ENCODE peak calls at places on chromosomes 13 and 19, in five cellular contexts. Y is mesenchymal stem cell, K is H9, G is trophoblast cell, O is H1. J is an unnamed sample.

GRCh38 chr13:36998624-36999041 is 507 bp downstream of the ALG5 start:
- DNase-seq in Y (peak), O (peak), G (peak), K (peak), J (no peak)

GRCh38 chr13:45331981-45332830 is 8.8 kb downstream of the TPT1 start:
- DNase-seq in G (peak), Y (peak), K (no peak), O (no peak), J (no peak)

GRCh38 chr19:4130635-4131438 is 6.9 kb upstream of the MAP2K2 start:
- DNase-seq in K (no peak), O (no peak), G (peak), Y (peak), J (no peak)

GRCh38 chr19:5369962-5370367 is 29.4 kb upstream of the PTPRS start:
- DNase-seq in O (peak), K (peak), G (peak), Y (peak), J (peak)

GRCh38 chr13:31773538-31773937 is 34.2 kb downstream of the RXFP2 start:
- DNase-seq in O (no peak), K (no peak), Y (no peak), G (no peak), J (no peak)

GRCh38 chr13:50122465-50122864 is 107.2 kb downstream of the KCNRG start:
- DNase-seq in K (no peak), Y (no peak), O (no peak), G (no peak), J (no peak)

GRCh38 chr13:110298566-110299321 is 8.2 kb downstream of the COL4A1 start:
- DNase-seq in O (peak), Y (peak), K (peak), G (no peak), J (no peak)

GRCh38 chr19:38304866-38305429 is 897 bp downstream of the C19orf33 start:
- DNase-seq in K (peak), O (peak), Y (no peak), G (peak), J (peak)

GRCh38 chr19:38917921-38918491 is 6.0 kb upstream of the CCER2 start:
- DNase-seq in Y (peak), K (no peak), G (peak), O (no peak), J (no peak)

GRCh38 chr13:112161441-112162301 is 94.7 kb downstream of the SOX1 start:
- DNase-seq in Y (no peak), K (peak), O (peak), G (no peak), J (peak)

GRCh38 chr19:2038284-2039081 is 12.6 kb downstream of the MKNK2 start:
- DNase-seq in O (peak), Y (no peak), G (peak), K (peak), J (no peak)

GRCh38 chr13:51636349-51636890 is 52.2 kb downstream of the WDFY2 start:
- DNase-seq in G (no peak), K (no peak), Y (no peak), O (no peak), J (no peak)

GRCh38 chr13:31786011-31786410 is 46.7 kb downstream of the RXFP2 start:
- DNase-seq in K (no peak), O (no peak), G (no peak), Y (no peak), J (no peak)

GRCh38 chr19:4586691-4587090 is 27.2 kb upstream of the SEMA6B start:
- DNase-seq in O (no peak), K (no peak), G (no peak), Y (no peak), J (no peak)

GRCh38 chr13:106468207-106468606 is 67.3 kb downstream of the EFNB2 start:
- DNase-seq in G (no peak), O (no peak), Y (no peak), K (no peak), J (no peak)

GRCh38 chr13:19959141-19959830 is 759 bp downstream of the ZMYM2 start:
- DNase-seq in O (peak), K (peak), Y (peak), G (peak), J (peak)

GRCh38 chr19:39996218-39996810 is 546 bp upstream of the ZNF546 start:
- DNase-seq in O (no peak), Y (peak), G (peak), K (no peak), J (no peak)

GRCh38 chr19:51029718-51030117 is 3.3 kb upstream of the KLK11 start:
- DNase-seq in K (no peak), G (no peak), Y (no peak), O (no peak), J (no peak)

GRCh38 chr19:41175825-41176734 is 16.9 kb upstream of the CYP2S1 start:
- DNase-seq in O (peak), K (peak), Y (peak), G (peak), J (no peak)

GRCh38 chr19:55305491-55305890 is 19.6 kb downstream of the TMEM150B start:
- DNase-seq in G (peak), O (peak), K (peak), Y (peak), J (no peak)

GRCh38 chr13:80744147-80744914 is 403.4 kb upstream of the SPRY2 start:
- DNase-seq in G (no peak), O (no peak), K (no peak), Y (no peak), J (no peak)

GRCh38 chr13:100235311-100235901 is 146.5 kb downstream of the PCCA start:
- DNase-seq in G (peak), O (no peak), K (no peak), Y (peak), J (peak)

GRCh38 chr13:111184685-111185401 is 69.7 kb downstream of the ARHGEF7 start:
- DNase-seq in G (no peak), K (no peak), Y (no peak), O (no peak), J (no peak)

GRCh38 chr19:42282036-42282762 is 13.1 kb downstream of the CIC start:
- DNase-seq in K (no peak), Y (peak), G (no peak), O (peak), J (no peak)

GRCh38 chr19:45607071-45608029 is 5.3 kb upstream of the GPR4 start:
- DNase-seq in O (peak), G (peak), Y (peak), K (peak), J (peak)

GRCh38 chr13:33519561-33520479 is 234.3 kb upstream of the STARD13 start:
- DNase-seq in Y (peak), K (no peak), G (no peak), O (no peak), J (no peak)

GRCh38 chr19:29741776-29742175 is 26.7 kb upstream of the C19orf12 start:
- DNase-seq in G (peak), Y (no peak), K (no peak), O (no peak), J (no peak)

GRCh38 chr19:48867119-48867921 is 1.1 kb downstream of the PLEKHA4 start:
- DNase-seq in G (no peak), K (no peak), Y (no peak), O (no peak), J (no peak)

GRCh38 chr19:3146677-3147100 is 10.9 kb downstream of the GNA15 start:
- DNase-seq in K (peak), Y (no peak), G (peak), O (peak), J (no peak)

GRCh38 chr13:97562962-97563361 is 129.0 kb downstream of the RAP2A start:
- DNase-seq in O (no peak), Y (no peak), K (no peak), G (no peak), J (no peak)

GRCh38 chr13:113861433-113862030 is 2.3 kb downstream of the GAS6 start:
- DNase-seq in Y (no peak), G (no peak), O (peak), K (peak), J (no peak)

GRCh38 chr13:105465251-105465650 is 1070.2 kb downstream of the EFNB2 start:
- DNase-seq in K (no peak), Y (no peak), O (no peak), G (peak), J (no peak)
- H2BK12ac ChIP-seq in K (no peak), Y (no peak), O (no peak), G (no peak), J (no peak)

GRCh38 chr19:33703438-33703750 is 81.6 kb downstream of the CHST8 start:
- DNase-seq in O (no peak), Y (no peak), G (no peak), K (no peak), J (no peak)
- H2BK12ac ChIP-seq in O (no peak), Y (no peak), G (no peak), K (no peak), J (no peak)

GRCh38 chr19:32622002-32622401 is 41.0 kb downstream of the PDCD5 start:
- DNase-seq in K (no peak), Y (no peak), G (no peak), O (no peak), J (no peak)
- H2BK12ac ChIP-seq in K (no peak), Y (no peak), G (no peak), O (no peak), J (no peak)

GRCh38 chr13:59367467-59367866 is 796.3 kb downstream of the DIAPH3 start:
- DNase-seq in K (no peak), O (no peak), Y (no peak), G (no peak), J (no peak)
- H2BK12ac ChIP-seq in K (no peak), O (no peak), Y (no peak), G (no peak), J (no peak)

GRCh38 chr13:92054389-92054788 is 656.0 kb downstream of the GPC5 start:
- DNase-seq in K (no peak), Y (no peak), G (no peak), O (no peak), J (no peak)
- H2BK12ac ChIP-seq in K (no peak), Y (no peak), G (no peak), O (no peak), J (no peak)

GRCh38 chr19:15239337-15239949 is 7.2 kb upstream of the EPHX3 start:
- DNase-seq in Y (no peak), G (no peak), K (no peak), O (no peak), J (no peak)
- H2BK12ac ChIP-seq in Y (no peak), G (no peak), K (no peak), O (no peak), J (no peak)

GRCh38 chr13:24985102-24985501 is 110.8 kb upstream of the PABPC3 start:
- DNase-seq in G (no peak), O (no peak), Y (no peak), K (peak), J (no peak)
- H2BK12ac ChIP-seq in G (no peak), O (no peak), Y (no peak), K (no peak), J (no peak)

J was measured in neuronal stem cell.